ENCODE peak calls at places on chromosomes 1 and 21, in eight cellular contexts. M is body of pancreas; S is tibial artery; E is adrenal gland; W is IMR-90; X is lower lobe of right lung; G is CD8-positive, alpha-beta T cell; Z is astrocyte. I is an unnamed sample. For H3K27me3, the result is how much of the 10 kb centered on the place peaks cover.

GRCh38 chr1:18417317-18418269 is 63.1 kb upstream of the KLHDC7A start:
- DNase-seq in M (no peak), S (no peak), E (no peak), W (no peak), X (no peak), G (no peak), Z (no peak), I (no peak)

GRCh38 chr21:18545908-18546307 is 142.3 kb upstream of the TMPRSS15 start:
- DNase-seq in M (no peak), S (no peak), E (no peak), W (no peak), X (no peak), G (no peak), Z (peak), I (no peak)

GRCh38 chr1:32920833-32921232 is 19.6 kb upstream of the TMEM54 start:
- DNase-seq in M (no peak), S (peak), E (peak), W (no peak), X (no peak), G (no peak), Z (no peak), I (no peak)

GRCh38 chr1:201602413-201603265 is 63.7 kb downstream of the NAV1 start:
- DNase-seq in M (peak), S (no peak), E (no peak), W (peak), X (no peak), G (no peak), Z (peak), I (no peak)

GRCh38 chr1:182193908-182194550 is 132.5 kb upstream of the ZNF648 start:
- DNase-seq in M (no peak), S (peak), E (peak), W (peak), X (peak), G (no peak), Z (peak), I (no peak)

GRCh38 chr1:3568815-3569435 is 42.4 kb downstream of the MEGF6 start:
- DNase-seq in M (no peak), S (no peak), E (no peak), W (no peak), X (no peak), G (no peak), Z (no peak), I (no peak)

GRCh38 chr1:53572061-53572801 is 113.0 kb downstream of the DMRTB1 start:
- DNase-seq in M (peak), S (peak), E (peak), W (peak), X (no peak), G (no peak), Z (peak), I (peak)

GRCh38 chr1:37475380-37476086 is 1.2 kb downstream of the ZC3H12A start:
- DNase-seq in M (peak), S (no peak), E (peak), W (no peak), X (no peak), G (no peak), Z (peak), I (no peak)

GRCh38 chr1:229552732-229553131 is 5.8 kb downstream of the ABCB10 start:
- DNase-seq in M (no peak), S (no peak), E (no peak), W (no peak), X (no peak), G (no peak), Z (no peak), I (no peak)

GRCh38 chr21:16406355-16406754 is 676.6 kb downstream of the USP25 start:
- DNase-seq in M (no peak), S (no peak), E (no peak), W (no peak), X (no peak), G (no peak), Z (no peak), I (no peak)

GRCh38 chr1:87149166-87150065 is 179.3 kb upstream of the LMO4 start:
- DNase-seq in M (no peak), S (no peak), E (no peak), W (peak), X (no peak), G (no peak), Z (peak), I (peak)

GRCh38 chr1:5451671-5452070 is 540.6 kb downstream of the NPHP4 start:
- DNase-seq in M (no peak), S (no peak), E (no peak), W (no peak), X (no peak), G (no peak), Z (no peak), I (no peak)

GRCh38 chr1:201917362-201918033 is 28.8 kb downstream of the SHISA4 start:
- DNase-seq in M (no peak), S (peak), E (peak), W (peak), X (no peak), G (no peak), Z (peak), I (no peak)

GRCh38 chr1:8191474-8191873 is 126.4 kb upstream of the SLC45A1 start:
- DNase-seq in M (no peak), S (no peak), E (no peak), W (no peak), X (no peak), G (no peak), Z (no peak), I (no peak)

GRCh38 chr1:162151900-162152829 is 82.7 kb downstream of the NOS1AP start:
- DNase-seq in M (no peak), S (no peak), E (no peak), W (peak), X (no peak), G (peak), Z (peak), I (no peak)

GRCh38 chr1:59976194-59977074 is 49.9 kb upstream of the CYP2J2 start:
- DNase-seq in M (peak), S (peak), E (peak), W (peak), X (peak), G (peak), Z (no peak), I (peak)

GRCh38 chr1:60850084-60850483 is 232.3 kb upstream of the NFIA start:
- DNase-seq in M (no peak), S (no peak), E (no peak), W (no peak), X (no peak), G (no peak), Z (no peak), I (no peak)

GRCh38 chr21:42688226-42688840 is 34.9 kb downstream of the PDE9A start:
- DNase-seq in M (no peak), S (no peak), E (no peak), W (no peak), X (no peak), G (no peak), Z (no peak), I (no peak)

GRCh38 chr1:54390655-54391054 is 15.5 kb downstream of the SSBP3 start:
- DNase-seq in M (no peak), S (no peak), E (no peak), W (no peak), X (no peak), G (no peak), Z (no peak), I (no peak)

GRCh38 chr1:36223373-36223995 is 759 bp upstream of the THRAP3 start:
- DNase-seq in M (no peak), S (no peak), E (peak), W (peak), X (no peak), G (peak), Z (peak), I (no peak)

GRCh38 chr1:67674260-67675011 is 10.6 kb upstream of the GADD45A start:
- DNase-seq in M (no peak), S (no peak), E (peak), W (peak), X (no peak), G (peak), Z (peak), I (peak)

GRCh38 chr1:225660544-225660946 is 7.6 kb upstream of the ENAH start:
- DNase-seq in M (no peak), S (no peak), E (no peak), W (no peak), X (no peak), G (no peak), Z (no peak), I (no peak)

DNA sequence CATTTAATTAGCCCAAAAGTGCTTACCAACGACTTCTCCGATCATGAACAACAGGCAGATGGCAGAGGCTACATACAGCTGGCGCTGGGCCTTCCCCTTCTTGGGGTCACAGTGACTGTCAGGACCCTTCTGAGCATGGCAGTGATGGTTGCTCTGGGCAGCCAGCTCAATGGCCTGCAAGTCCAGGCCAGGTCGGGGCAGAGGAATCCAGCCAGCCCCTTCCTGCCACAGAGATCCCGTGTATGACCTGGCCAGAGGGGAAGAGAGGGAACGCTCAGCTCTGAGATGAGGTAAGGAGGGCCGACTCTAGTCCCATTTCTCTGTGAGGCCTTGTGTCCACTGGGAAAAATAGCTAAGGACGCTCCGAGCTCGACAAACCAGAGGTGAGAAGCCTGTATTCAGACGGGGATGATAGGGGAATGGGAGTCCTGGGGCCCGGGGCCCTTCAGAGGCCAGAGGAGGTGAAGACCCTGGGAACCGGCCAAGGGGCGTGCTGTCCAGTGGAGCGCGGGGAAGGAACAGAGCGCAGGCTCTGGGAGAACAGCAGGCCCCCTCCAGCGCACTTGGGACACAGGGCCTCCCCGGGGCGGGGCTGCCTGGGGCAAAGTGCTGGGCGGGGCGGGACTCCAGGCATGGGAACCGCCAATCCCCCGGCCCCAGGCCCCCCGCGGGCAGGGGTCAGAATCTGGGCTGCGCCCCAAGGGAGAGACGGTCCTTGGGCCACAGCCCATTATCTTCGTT is 777 bp downstream of the SLC30A2 start:
- DNase-seq in M (peak), S (no peak), E (no peak), W (no peak), X (no peak), G (no peak), Z (no peak), I (no peak)
- H3K27me3 ChIP-seq in M (under half), S (half or more), E (under half), W (half or more), X (half or more), G (under half), Z (half or more), I (half or more)

GRCh38 chr1:24094554-24094953 is 17.4 kb downstream of the MYOM3 start:
- DNase-seq in M (no peak), S (no peak), E (no peak), W (no peak), X (peak), G (no peak), Z (no peak), I (no peak)
- TF ChIP-seq CTCF in M (no peak), S (no peak), E (no peak), W (no peak), X (no peak), G (no peak), Z (no peak), I (no peak)

DNA sequence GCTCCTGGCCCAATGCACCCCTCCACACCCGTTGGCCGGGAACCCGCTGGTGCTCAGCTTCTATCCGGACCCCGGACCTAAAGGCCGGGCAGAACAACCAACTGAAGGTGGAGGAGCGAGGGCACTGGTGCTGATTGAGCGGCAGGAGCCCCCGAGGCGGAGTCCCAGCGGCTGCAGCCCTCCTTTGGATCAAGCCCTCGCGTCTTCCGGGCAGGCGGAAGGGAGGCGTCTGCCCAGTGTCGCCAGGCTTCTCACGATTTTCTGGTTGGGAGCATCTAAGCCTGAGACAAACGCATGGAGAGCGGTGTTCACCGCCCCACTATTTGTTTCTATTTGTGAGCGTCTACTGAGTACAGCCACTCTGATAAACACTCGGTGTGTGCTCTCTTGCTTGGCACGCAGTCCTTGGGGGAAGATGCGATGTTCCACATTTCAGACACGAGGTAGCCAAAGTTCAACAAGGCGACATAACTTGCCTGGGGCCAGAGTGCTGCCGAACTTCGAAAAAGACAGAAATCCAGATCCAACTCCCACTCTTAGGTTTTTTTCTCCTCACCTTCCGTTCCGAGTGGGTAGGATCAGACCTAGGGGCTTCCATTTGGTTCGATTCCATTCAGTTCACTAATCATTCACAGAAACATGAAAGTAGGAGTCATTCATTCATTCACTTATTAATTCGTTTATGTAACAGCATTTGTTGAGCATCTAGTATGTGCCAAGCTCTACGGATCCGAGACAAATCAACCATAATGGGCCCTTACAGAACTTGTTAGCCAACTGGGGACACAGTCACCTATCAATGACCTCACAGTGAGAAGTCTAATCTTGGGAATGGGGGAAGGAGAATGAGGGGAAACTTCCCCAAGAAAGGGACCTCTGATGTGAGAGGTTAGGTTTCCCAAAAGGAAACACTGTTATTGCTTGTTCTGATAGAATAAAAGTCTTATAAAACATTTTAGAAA is 4.9 kb upstream of the DMRTA2 start:
- DNase-seq in M (no peak), S (no peak), E (no peak), W (no peak), X (no peak), G (no peak), Z (no peak), I (no peak)
- H3K27me3 ChIP-seq in M (under half), S (half or more), E (half or more), W (half or more), X (half or more), G (under half), Z (half or more), I (half or more)

GRCh38 chr1:222196736-222197135 is 351.2 kb downstream of the HHIPL2 start:
- DNase-seq in M (no peak), S (no peak), E (no peak), W (no peak), X (no peak), G (no peak), Z (no peak), I (no peak)
- TF ChIP-seq CTCF in M (no peak), S (no peak), E (no peak), W (no peak), X (no peak), G (no peak), Z (no peak), I (no peak)

GRCh38 chr1:2448098-2448445 is 28.0 kb upstream of the PLCH2 start:
- DNase-seq in M (no peak), S (no peak), E (no peak), W (no peak), X (no peak), G (no peak), Z (no peak), I (no peak)
- H3K27me3 ChIP-seq in M (under half), S (half or more), E (under half), W (under half), X (half or more), G (under half), Z (under half), I (under half)

GRCh38 chr21:45893166-45894106 is 88.1 kb upstream of the COL6A1 start:
- DNase-seq in M (no peak), S (no peak), E (peak), W (no peak), X (peak), G (no peak), Z (no peak), I (peak)

GRCh38 chr21:45891388-45892155 is 90.0 kb upstream of the COL6A1 start:
- DNase-seq in M (no peak), S (no peak), E (no peak), W (peak), X (peak), G (no peak), Z (no peak), I (peak)

GRCh38 chr21:45889961-45890360 is 91.6 kb upstream of the COL6A1 start:
- DNase-seq in M (no peak), S (no peak), E (no peak), W (no peak), X (peak), G (no peak), Z (no peak), I (no peak)

GRCh38 chr21:45894107-45894810 is 87.3 kb upstream of the COL6A1 start:
- DNase-seq in M (no peak), S (peak), E (no peak), W (peak), X (peak), G (no peak), Z (peak), I (peak)

DNA sequence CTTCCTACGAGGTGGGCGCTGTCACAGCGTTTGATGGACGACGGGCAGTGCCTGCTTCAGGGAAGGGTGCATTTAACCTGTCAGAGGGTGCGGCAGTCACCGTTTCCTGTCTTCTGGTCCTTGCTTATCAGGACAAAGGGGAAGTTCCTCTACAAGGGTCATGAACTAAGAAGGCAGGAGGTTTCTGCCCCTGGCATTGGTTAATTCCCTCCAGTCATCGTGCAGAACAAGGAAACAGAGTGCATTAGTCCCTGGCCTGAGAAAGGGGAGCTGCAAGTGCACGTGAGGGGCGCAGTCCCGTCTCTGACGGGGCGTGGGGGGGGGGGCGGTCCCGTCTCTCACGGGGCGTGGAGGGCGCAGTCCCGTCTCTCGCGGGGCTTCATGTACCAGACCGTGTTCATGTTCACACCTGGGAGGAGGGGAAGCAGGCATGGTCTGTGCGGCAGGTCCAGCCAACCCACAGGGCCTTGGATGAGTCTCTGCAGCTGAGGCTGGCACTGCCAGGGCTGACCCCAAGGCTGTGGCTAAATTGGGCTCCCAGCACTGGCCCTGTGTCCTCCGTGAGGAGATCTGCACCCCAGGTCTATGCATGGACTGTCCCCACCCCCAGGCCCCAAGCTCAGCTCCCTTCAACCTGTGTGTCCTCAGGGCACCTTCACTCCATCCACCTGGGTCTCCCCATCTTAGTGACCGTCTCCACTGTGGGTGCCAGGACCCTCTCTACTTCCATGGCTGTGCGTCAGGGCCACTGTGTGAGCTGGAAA is 89.2 kb upstream of the COL6A1 start:
- DNase-seq in M (no peak), S (no peak), E (no peak), W (no peak), X (peak), G (no peak), Z (no peak), I (peak)
- TF ChIP-seq CTCF in M (no peak), S (no peak), E (no peak), W (no peak), X (no peak), G (no peak), Z (no peak), I (no peak)

GRCh38 chr1:217138839-217139466 is 415.7 kb upstream of the ESRRG start:
- DNase-seq in M (no peak), S (no peak), E (no peak), W (no peak), X (no peak), G (no peak), Z (no peak), I (no peak)

GRCh38 chr1:217136895-217137205 is 413.6 kb upstream of the ESRRG start:
- DNase-seq in M (no peak), S (no peak), E (no peak), W (no peak), X (no peak), G (no peak), Z (no peak), I (no peak)

GRCh38 chr1:217135987-217136894 is 413.0 kb upstream of the ESRRG start:
- DNase-seq in M (no peak), S (no peak), E (no peak), W (no peak), X (no peak), G (no peak), Z (no peak), I (no peak)

GRCh38 chr1:217138173-217138838 is 415.1 kb upstream of the ESRRG start:
- DNase-seq in M (no peak), S (no peak), E (no peak), W (no peak), X (no peak), G (no peak), Z (no peak), I (no peak)

DNA sequence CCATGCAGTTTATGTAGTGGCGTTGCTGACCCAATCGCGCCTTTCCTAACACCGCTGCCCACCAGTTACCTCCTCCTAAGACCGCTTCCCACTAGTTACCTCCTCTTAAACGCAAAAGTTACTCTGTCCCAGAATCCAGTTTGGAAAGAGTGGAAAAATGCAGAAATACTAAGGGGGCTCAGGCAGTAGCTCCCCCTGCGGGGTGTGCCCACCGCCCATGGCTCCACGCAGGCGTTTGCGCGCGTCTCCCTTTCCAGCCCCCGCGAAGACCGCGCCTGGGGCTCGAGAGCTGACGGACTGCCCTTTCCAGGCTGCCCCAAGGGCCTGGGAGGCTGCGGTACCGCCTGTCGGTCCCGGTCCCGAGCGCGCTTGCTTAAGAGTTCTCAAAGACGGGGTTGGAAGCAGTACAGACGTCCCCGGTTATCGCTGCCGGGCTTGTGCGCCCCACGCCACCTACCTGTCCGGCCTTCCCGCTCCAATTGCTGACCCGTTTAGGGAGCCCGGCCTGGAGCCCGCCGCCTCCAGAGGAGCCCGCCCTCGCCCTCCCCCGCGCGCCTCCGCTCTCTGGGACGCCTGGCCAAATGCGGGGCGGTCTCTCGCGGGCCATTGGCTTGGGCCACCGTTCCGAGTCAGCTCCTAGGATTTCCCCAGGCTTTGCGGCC is 414.1 kb upstream of the ESRRG start:
- DNase-seq in M (peak), S (no peak), E (no peak), W (no peak), X (no peak), G (no peak), Z (no peak), I (no peak)
- H3K27me3 ChIP-seq in M (under half), S (half or more), E (half or more), W (under half), X (half or more), G (under half), Z (half or more), I (under half)